ENCODE peak calls at places on chromosomes 3 and 15, in four cellular contexts. J is HCT116, Q is mucosa of descending colon, I is tibial artery. V is an unnamed sample. For H3K4me1, the result is how much of the 10 kb centered on the place peaks cover.

GRCh38 chr15:56917652-56918045 is 795 bp upstream of the TCF12 start:
- DNase-seq in J (no peak), Q (no peak), I (no peak), V (peak)

GRCh38 chr15:99074446-99074845 is 30.4 kb upstream of the SYNM start:
- DNase-seq in J (no peak), Q (no peak), I (no peak), V (no peak)

GRCh38 chr3:161475905-161476304 is 20.7 kb upstream of the OTOL1 start:
- DNase-seq in J (peak), Q (no peak), I (no peak), V (no peak)

GRCh38 chr3:52670621-52671521 is 14.8 kb downstream of the PBRM1 start:
- DNase-seq in J (peak), Q (no peak), I (peak), V (no peak)

GRCh38 chr3:143935678-143936077 is 35.9 kb upstream of the DIPK2A start:
- DNase-seq in J (no peak), Q (no peak), I (no peak), V (no peak)

GRCh38 chr3:187982149-187982548 is 171.8 kb upstream of the LPP start:
- DNase-seq in J (no peak), Q (no peak), I (no peak), V (no peak)

GRCh38 chr3:56769125-56769709 is 32.5 kb downstream of the ARHGEF3 start:
- DNase-seq in J (no peak), Q (no peak), I (no peak), V (no peak)

GRCh38 chr3:119937229-119937628 is 155.3 kb downstream of the NR1I2 start:
- DNase-seq in J (no peak), Q (no peak), I (no peak), V (no peak)

GRCh38 chr3:99747915-99748314 is 69.7 kb upstream of the CMSS1 start:
- DNase-seq in J (peak), Q (no peak), I (no peak), V (peak)

GRCh38 chr3:14900881-14901873 is 46.2 kb upstream of the NR2C2 start:
- DNase-seq in J (no peak), Q (no peak), I (no peak), V (no peak)

GRCh38 chr15:62950455-62950854 is 92.1 kb upstream of the TPM1 start:
- DNase-seq in J (no peak), Q (no peak), I (no peak), V (no peak)

GRCh38 chr3:190619353-190619752 is 105.5 kb downstream of the IL1RAP start:
- DNase-seq in J (no peak), Q (no peak), I (no peak), V (no peak)

GRCh38 chr3:18124501-18124900 is 300.6 kb downstream of the SATB1 start:
- DNase-seq in J (peak), Q (no peak), I (no peak), V (no peak)

GRCh38 chr3:117101697-117102096 is 392.1 kb downstream of the TUSC7 start:
- DNase-seq in J (no peak), Q (no peak), I (no peak), V (no peak)

GRCh38 chr3:27758083-27758482 is 36.0 kb upstream of the EOMES start:
- DNase-seq in J (peak), Q (no peak), I (peak), V (peak)

GRCh38 chr3:58266577-58266976 is 29.0 kb downstream of the ABHD6 start:
- DNase-seq in J (no peak), Q (no peak), I (no peak), V (no peak)

GRCh38 chr3:69178100-69178499 is 55.7 kb upstream of the LMOD3 start:
- DNase-seq in J (no peak), Q (no peak), I (no peak), V (no peak)

GRCh38 chr15:59687831-59688230 is 1.3 kb downstream of the BNIP2 start:
- DNase-seq in J (no peak), Q (no peak), I (no peak), V (no peak)

GRCh38 chr3:52193059-52193458 is 4.9 kb upstream of the ALAS1 start:
- DNase-seq in J (no peak), Q (no peak), I (no peak), V (no peak)

GRCh38 chr3:37229740-37230139 is 55.4 kb upstream of the LRRFIP2 start:
- DNase-seq in J (no peak), Q (no peak), I (no peak), V (no peak)

GRCh38 chr15:45268135-45268534 is 16.1 kb downstream of the SLC28A2 start:
- DNase-seq in J (no peak), Q (no peak), I (no peak), V (no peak)

GRCh38 chr3:179613807-179614206 is 9.2 kb downstream of the NDUFB5 start:
- DNase-seq in J (no peak), Q (no peak), I (no peak), V (no peak)

GRCh38 chr3:101017048-101017447 is 23.8 kb upstream of the ABI3BP start:
- DNase-seq in J (no peak), Q (no peak), I (no peak), V (no peak)

GRCh38 chr15:42081463-42081830 is 12.9 kb downstream of the PLA2G4D start:
- DNase-seq in J (no peak), Q (no peak), I (no peak), V (no peak)

GRCh38 chr3:100207886-100208285 is 52.9 kb upstream of the TBC1D23 start:
- DNase-seq in J (no peak), Q (no peak), I (no peak), V (no peak)

GRCh38 chr15:101188517-101189340 is 63.1 kb downstream of the CHSY1 start:
- DNase-seq in J (no peak), Q (no peak), I (no peak), V (no peak)

GRCh38 chr3:112685435-112685834 is 44.5 kb upstream of the CCDC80 start:
- DNase-seq in J (no peak), Q (no peak), I (no peak), V (no peak)

GRCh38 chr15:89058376-89058775 is 29.9 kb upstream of the ABHD2 start:
- DNase-seq in J (no peak), Q (no peak), I (no peak), V (no peak)

GRCh38 chr15:35698331-35698730 is 152.4 kb upstream of the DPH6 start:
- DNase-seq in J (no peak), Q (no peak), I (no peak), V (no peak)

GRCh38 chr3:134527037-134527436 is 41.2 kb downstream of the CEP63 start:
- DNase-seq in J (no peak), Q (no peak), I (no peak), V (no peak)

GRCh38 chr3:183906234-183906921 is 21.7 kb upstream of the PARL start:
- DNase-seq in J (no peak), Q (no peak), I (no peak), V (no peak)
- H3K4me1 ChIP-seq in J (under half), Q (under half), I (under half), V (under half)

DNA sequence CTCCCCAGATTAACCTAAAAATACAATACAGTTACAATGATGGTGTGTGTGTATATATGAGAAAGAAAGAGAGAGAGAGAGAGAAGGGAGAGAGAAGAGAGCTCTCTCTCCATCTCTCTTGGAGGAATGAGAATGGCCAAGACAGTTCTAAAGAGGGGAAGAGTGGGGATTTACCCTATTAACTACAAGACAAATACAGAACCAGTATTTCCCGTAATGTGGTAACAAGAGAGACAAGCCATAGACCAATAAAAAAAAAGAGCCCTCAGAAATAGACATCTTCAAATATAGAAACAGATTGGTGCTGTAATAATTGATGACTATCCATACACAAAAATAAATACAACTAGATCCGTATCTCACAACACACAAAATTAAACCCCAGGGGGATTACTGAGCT is 87.0 kb downstream of the NSMCE3 start:
- DNase-seq in J (no peak), Q (no peak), I (no peak), V (no peak)
- TF ChIP-seq CTCF in J (no peak), Q (no peak), I (no peak), V (no peak)

GRCh38 chr3:66473637-66474036 is 27.2 kb downstream of the LRIG1 start:
- DNase-seq in J (no peak), Q (no peak), I (no peak), V (no peak)
- H3K4me1 ChIP-seq in J (under half), Q (half or more), I (under half), V (under half)

GRCh38 chr3:122315619-122316018 is 9.4 kb upstream of the CSTA start:
- DNase-seq in J (no peak), Q (no peak), I (no peak), V (no peak)
- TF ChIP-seq CTCF in J (no peak), Q (no peak), I (no peak), V (no peak)

GRCh38 chr3:43298761-43299160 is 12.4 kb downstream of the SNRK start:
- DNase-seq in J (no peak), Q (no peak), I (no peak), V (no peak)
- H3K4me1 ChIP-seq in J (under half), Q (under half), I (under half), V (half or more)

DNA sequence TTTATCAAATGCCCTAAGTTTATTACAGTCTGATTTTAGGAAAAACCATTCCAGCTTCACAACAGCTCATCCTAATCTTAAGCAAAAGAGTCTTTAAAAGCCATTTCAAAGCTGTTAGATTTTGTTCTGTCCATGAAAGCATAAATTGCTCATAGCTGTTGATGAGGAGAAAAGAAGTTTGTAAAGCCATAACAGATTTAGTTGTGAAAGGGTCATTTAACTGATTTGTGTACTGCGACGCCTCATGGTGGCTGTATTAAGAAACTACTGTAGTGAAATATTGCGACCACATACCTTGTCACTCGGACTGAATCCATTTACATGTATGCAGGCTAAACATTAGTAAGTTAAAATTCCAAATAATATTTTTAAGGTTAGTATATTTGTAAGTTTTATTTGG is 20.9 kb downstream of the BBX start:
- DNase-seq in J (no peak), Q (no peak), I (no peak), V (no peak)
- TF ChIP-seq CTCF in J (peak), Q (no peak), I (peak), V (peak)

DNA sequence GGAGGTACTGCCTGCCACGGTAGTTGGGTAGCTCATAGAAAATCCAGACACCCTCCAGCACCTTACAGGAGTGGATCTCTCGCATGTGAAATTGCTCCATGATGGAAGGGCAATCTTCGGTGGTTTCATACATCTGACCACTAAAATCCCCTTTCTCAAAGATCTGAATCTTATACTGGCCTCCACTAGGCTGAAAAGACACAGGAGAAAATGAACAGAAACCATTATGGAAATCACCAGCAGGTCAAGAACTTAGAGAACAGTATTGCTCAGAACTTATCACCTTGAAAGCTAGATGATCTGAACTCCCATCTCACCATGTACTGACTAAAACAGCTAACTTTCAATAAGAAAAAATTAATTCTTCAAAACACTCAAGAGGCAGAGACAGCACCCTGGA is 5.4 kb downstream of the CRYGS start:
- DNase-seq in J (no peak), Q (no peak), I (no peak), V (no peak)
- H3K4me1 ChIP-seq in J (under half), Q (under half), I (under half), V (under half)

GRCh38 chr3:24058940-24059705 is 114.0 kb downstream of the NR1D2 start:
- DNase-seq in J (no peak), Q (no peak), I (no peak), V (no peak)

DNA sequence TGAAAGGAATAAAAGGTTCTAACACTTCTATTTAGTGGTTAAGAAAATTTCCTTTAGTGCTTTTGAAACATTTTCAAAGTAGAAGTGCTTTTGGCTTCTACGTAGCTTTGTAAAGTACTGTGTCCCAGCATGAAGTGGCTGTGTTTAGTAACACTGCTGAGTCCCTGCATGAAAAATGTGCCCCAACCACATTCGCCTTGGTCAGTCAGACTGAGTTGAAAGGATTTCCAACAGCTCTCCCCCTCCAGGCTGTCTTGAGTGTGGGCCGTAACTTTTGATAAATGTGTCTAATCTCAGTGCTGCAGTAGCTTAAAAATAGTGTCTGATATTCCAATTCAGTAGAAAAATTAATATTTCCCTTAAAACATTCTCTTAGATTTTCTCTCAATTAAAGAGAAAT is 115.0 kb downstream of the NR1D2 start:
- DNase-seq in J (no peak), Q (no peak), I (peak), V (no peak)
- TF ChIP-seq CTCF in J (no peak), Q (no peak), I (peak), V (no peak)